ENCODE peak calls at places on chromosomes 4 and X, in ten cellular contexts. L is IMR-90; S is stomach; Y is CD8-positive, alpha-beta T cell; K is OCI-LY7; N is upper lobe of right lung; C is A673; A is neural progenitor cell; V is hepatocyte; H is cardiac muscle cell. J is an unnamed sample.
A peak's percentile ranks its signal among the peaks of the same experiment; 100 is the strongest.

GRCh38 chr4:77852892-77853495 is 9.6 kb upstream of the MRPL1 start:
- DNase-seq in S (no peak), L (no peak), K (peak; percentile 48), C (no peak), V (no peak), Y (peak; percentile 64), A (no peak), N (no peak), H (no peak), J (no peak)

GRCh38 chrX:23840674-23841073 is 57.7 kb downstream of the SAT1 start:
- DNase-seq in Y (no peak), L (no peak), V (no peak), A (peak; percentile 13), K (no peak), C (peak; percentile 23), H (no peak), S (no peak), N (no peak), J (no peak)

GRCh38 chr4:100984901-100985300 is 362.4 kb downstream of the PPP3CA start:
- DNase-seq in V (no peak), C (no peak), N (no peak), A (no peak), S (no peak), H (no peak), K (no peak), Y (no peak), L (peak; percentile 66), J (no peak)

GRCh38 chr4:183082053-183082452 is 17.0 kb upstream of the WWC2 start:
- DNase-seq in V (no peak), S (no peak), L (no peak), K (no peak), N (no peak), Y (no peak), C (no peak), A (no peak), H (no peak), J (no peak)

GRCh38 chr4:71206763-71207162 is 132.1 kb upstream of the SLC4A4 start:
- DNase-seq in S (no peak), Y (no peak), V (no peak), K (no peak), H (no peak), C (no peak), N (no peak), L (peak; percentile 93), A (no peak), J (no peak)

GRCh38 chr4:175779081-175779620 is 32.9 kb downstream of the GPM6A start:
- DNase-seq in Y (no peak), N (no peak), V (no peak), A (no peak), S (no peak), H (no peak), K (no peak), C (no peak), L (no peak), J (no peak)

GRCh38 chrX:47518105-47518504 is 35.1 kb upstream of the ZNF41 start:
- DNase-seq in K (no peak), H (no peak), A (no peak), C (no peak), Y (no peak), S (no peak), L (no peak), V (no peak), N (no peak), J (no peak)

GRCh38 chr4:860561-860960 is 34.6 kb upstream of the CPLX1 start:
- DNase-seq in V (no peak), L (no peak), Y (no peak), A (no peak), K (no peak), N (peak; percentile 41), H (no peak), C (no peak), S (no peak), J (no peak)

GRCh38 chr4:54001558-54002365 is 62.6 kb downstream of the CHIC2 start:
- DNase-seq in S (no peak), L (no peak), A (peak; percentile 83), K (no peak), Y (no peak), V (no peak), C (no peak), N (no peak), H (no peak), J (no peak)

GRCh38 chr4:181202249-181202648 is 1041.0 kb upstream of the TENM3 start:
- DNase-seq in A (no peak), K (peak; percentile 7), V (no peak), L (no peak), S (no peak), C (no peak), H (no peak), N (no peak), Y (no peak), J (no peak)

DNA sequence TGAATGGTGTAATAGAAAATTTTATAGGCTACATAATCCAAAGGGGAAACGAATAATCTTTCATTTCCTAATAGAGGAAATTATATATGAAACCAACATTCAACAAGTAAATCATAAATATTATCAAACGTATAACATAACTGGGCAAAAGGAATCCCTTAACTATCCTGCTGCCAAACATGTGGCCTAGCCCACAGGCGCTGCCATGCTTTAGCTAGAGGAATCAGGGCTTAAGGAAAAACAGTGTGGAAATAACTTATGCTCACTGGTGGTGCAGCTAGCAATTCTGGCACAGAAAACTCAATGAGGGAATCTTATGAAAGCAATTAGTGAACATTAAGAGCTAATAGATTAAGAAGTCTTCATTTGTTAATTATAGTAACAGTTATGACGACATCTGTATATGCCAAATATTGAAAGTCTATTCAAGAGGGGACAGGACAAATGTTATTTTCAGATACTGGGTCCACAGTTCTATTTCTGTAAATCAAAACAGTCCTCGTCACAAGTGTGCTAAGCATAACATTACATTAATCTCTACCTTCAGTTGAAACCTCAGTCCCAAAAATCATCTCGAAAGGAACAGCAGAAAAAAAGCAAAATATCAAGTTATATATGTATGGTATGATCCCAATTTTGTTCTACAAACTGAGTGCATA is 70.5 kb downstream of the APBB2 start:
- DNase-seq in C (no peak), S (no peak), K (no peak), Y (no peak), L (no peak), N (no peak), H (no peak), V (no peak), A (no peak), J (no peak)
- H3K4me3 ChIP-seq in C (no peak overlapping the region), S (no peak overlapping the region), K (no peak overlapping the region), Y (no peak overlapping the region), L (no peak overlapping the region), N (no peak overlapping the region), H (no peak overlapping the region), V (no peak overlapping the region), A (no peak overlapping the region), J (no peak overlapping the region)

DNA sequence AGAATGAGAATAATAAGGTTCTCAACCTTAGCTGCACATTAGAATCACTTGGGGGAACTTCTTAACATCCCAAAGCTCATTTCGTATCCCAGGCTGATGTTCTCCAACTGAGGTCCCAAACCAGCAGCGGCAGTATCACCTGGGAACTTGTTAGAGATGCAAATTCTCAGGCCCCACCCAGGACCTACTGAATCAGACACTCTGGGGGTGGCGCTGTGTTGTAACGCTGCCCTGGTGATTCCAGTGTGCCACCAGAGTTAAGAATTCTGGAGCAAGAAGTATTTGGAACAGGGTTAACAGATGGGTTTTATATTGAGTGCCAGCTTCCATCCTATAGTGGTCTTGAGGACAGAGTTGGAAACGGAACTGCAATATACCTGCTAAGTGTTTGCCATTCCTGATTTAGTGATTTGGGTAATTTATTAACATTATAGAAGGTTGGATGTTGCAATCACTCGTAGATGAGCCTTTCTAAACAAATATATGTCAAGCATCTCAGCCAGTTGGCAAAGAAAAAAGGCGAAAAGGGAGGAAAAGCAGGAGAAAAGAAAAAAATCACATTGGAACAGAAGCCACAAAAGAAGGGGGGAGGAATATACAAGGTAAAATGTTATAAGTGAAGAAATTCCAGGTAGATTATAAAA is 141.0 kb downstream of the ARX start:
- DNase-seq in A (peak; percentile 18), K (no peak), C (no peak), V (no peak), L (no peak), H (no peak), S (no peak), Y (no peak), N (no peak), J (no peak)
- H3K27ac ChIP-seq in A (peak overlapping the region; percentile 66), K (no peak overlapping the region), C (no peak overlapping the region), V (no peak overlapping the region), L (no peak overlapping the region), H (no peak overlapping the region), S (no peak overlapping the region), Y (no peak overlapping the region), N (no peak overlapping the region), J (no peak overlapping the region)

DNA sequence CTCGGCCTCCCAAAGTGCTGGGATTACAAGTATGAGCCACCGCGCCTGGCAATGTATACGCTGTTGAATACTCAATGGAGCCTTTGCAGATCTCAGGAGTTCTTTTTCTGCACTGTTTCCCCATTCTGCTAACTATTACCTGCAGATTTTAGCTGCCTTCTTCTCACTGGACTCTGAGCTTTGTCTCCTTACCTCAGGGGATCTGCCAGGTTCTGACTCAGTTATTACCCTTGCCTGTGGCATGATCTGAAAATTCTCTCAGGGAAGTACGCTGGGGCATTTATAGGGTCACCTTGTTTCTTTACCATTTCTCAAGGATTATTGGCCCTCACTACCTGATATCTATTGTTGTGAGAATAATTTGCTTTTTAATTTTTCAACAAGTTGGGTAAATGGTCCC is 56.6 kb upstream of the MAGED1 start:
- DNase-seq in Y (no peak), N (no peak), S (no peak), K (no peak), H (no peak), A (no peak), L (no peak), C (no peak), V (no peak), J (no peak)
- TF ChIP-seq CTCF in Y (no peak), N (no peak), S (no peak), K (no peak), H (no peak), A (no peak), L (no peak), C (no peak), V (no peak), J (no peak)

DNA sequence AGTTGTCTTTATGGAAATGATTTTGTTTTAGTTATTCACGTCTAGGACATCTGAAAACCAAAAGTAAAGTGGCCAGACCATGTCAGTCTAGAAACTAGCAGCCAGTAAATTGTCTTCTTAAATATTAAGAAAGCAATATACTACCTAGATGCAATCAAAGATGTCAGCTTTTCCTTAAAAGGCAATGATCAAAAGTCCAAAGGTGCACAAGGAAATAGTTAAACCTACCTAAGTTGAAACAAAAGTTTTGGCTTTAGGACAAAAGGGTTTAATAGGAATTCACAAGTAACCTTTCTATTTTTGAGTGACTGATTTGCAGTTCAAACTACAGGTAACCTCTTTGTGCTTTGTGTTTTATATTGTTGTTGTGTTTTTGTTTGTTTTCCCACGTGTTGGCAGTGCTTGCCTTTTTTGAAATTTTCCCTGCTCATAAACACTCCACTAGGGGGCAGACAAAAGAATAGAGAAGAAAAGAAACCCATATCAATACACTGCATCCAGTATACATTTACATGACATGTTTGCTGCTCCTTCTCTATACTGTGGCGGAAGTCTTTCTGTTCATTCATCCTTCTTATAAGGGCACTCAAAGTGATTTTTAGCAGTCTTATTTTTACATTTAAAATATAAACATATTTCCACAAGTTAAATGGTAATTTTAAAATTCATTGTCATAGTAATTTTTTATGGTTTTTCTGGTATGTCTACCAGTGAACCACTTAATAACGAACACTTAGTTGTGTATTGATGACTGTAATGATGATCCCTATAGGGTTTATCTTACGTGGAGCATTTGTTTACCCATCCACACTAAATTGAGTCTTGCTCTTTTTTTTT is 62.7 kb downstream of the GAB1 start:
- DNase-seq in H (peak; percentile 39), K (peak; percentile 72), A (peak; percentile 54), Y (no peak), N (no peak), V (peak; percentile 40), C (peak; percentile 78), L (peak; percentile 21), S (no peak), J (no peak)
- H3K4me3 ChIP-seq in H (no peak overlapping the region), K (peak overlapping the region; percentile 12), A (no peak overlapping the region), Y (no peak overlapping the region), N (no peak overlapping the region), V (no peak overlapping the region), C (no peak overlapping the region), L (no peak overlapping the region), S (no peak overlapping the region), J (no peak overlapping the region)

GRCh38 chr4:39975488-39976089 is 2.1 kb downstream of the PDS5A start:
- DNase-seq in K (no peak), Y (no peak), S (no peak), V (peak; percentile 9), L (peak; percentile 86), C (no peak), N (no peak), H (no peak), A (no peak), J (no peak)
- H3K27ac ChIP-seq in K (peak overlapping the region; percentile 86), Y (no peak overlapping the region), S (peak overlapping the region; percentile 98), V (peak overlapping the region; percentile 98), L (no peak overlapping the region), C (peak overlapping the region; percentile 94), N (peak overlapping the region; percentile 92), H (no peak overlapping the region), A (no peak overlapping the region), J (no peak overlapping the region)